ENCODE peak calls at places on chromosomes 16 and 17, in five cellular contexts. U, L, T, K and B are unnamed samples.

GRCh38 chr17:33049781-33050414 is 58.3 kb downstream of the SPACA3 start:
- DNase-seq in U (peak; percentile 60), L (peak; percentile 60), T (peak; percentile 32), K (peak; percentile 62), B (peak; percentile 44)

GRCh38 chr16:86565644-86566511 is 751 bp upstream of the FOXC2 start:
- DNase-seq in U (no peak), L (no peak), T (peak; percentile 74), K (peak; percentile 41), B (no peak)

GRCh38 chr17:38848939-38849563 is 4.5 kb downstream of the RPL23 start:
- DNase-seq in U (no peak), L (no peak), T (no peak), K (no peak), B (no peak)

GRCh38 chr17:63516910-63517824 is 6.0 kb upstream of the KCNH6 start:
- DNase-seq in U (peak; percentile 16), L (peak; percentile 33), T (no peak), K (no peak), B (peak; percentile 75)

GRCh38 chr17:61406871-61407210 is 7.2 kb downstream of the TBX2 start:
- DNase-seq in U (no peak), L (no peak), T (no peak), K (no peak), B (no peak)

GRCh38 chr17:59848778-59849177 is 44.0 kb downstream of the TUBD1 start:
- DNase-seq in U (peak; percentile 78), L (peak; percentile 97), T (no peak), K (no peak), B (no peak)

GRCh38 chr17:82230627-82231311 is 1.9 kb downstream of the SLC16A3 start:
- DNase-seq in U (peak; percentile 75), L (peak; percentile 91), T (peak; percentile 75), K (peak; percentile 88), B (peak; percentile 30)

GRCh38 chr16:11514283-11514682 is 72.4 kb downstream of the LITAF start:
- DNase-seq in U (no peak), L (no peak), T (no peak), K (no peak), B (no peak)

GRCh38 chr17:81422776-81423697 is 27.8 kb downstream of the BAHCC1 start:
- DNase-seq in U (peak; percentile 96), L (peak; percentile 95), T (peak; percentile 93), K (peak; percentile 50), B (peak; percentile 87)

GRCh38 chr17:330993-331701 is 21.5 kb downstream of the RPH3AL start:
- DNase-seq in U (no peak), L (peak; percentile 19), T (no peak), K (no peak), B (no peak)

GRCh38 chr17:46194393-46195216 is 1.4 kb upstream of the KANSL1 start:
- DNase-seq in U (peak; percentile 61), L (peak; percentile 74), T (peak; percentile 81), K (peak; percentile 62), B (peak; percentile 42)

GRCh38 chr16:57616871-57617270 is 11.6 kb upstream of the ADGRG1 start:
- DNase-seq in U (no peak), L (no peak), T (no peak), K (no peak), B (no peak)

GRCh38 chr16:86865866-86866675 is 287.7 kb downstream of the FOXL1 start:
- DNase-seq in U (no peak), L (peak; percentile 52), T (peak; percentile 40), K (peak; percentile 68), B (no peak)

GRCh38 chr16:61929801-61930200 is 106.4 kb downstream of the CDH8 start:
- DNase-seq in U (no peak), L (no peak), T (no peak), K (no peak), B (no peak)

GRCh38 chr16:19245326-19245925 is 40.1 kb upstream of the CLEC19A start:
- DNase-seq in U (no peak), L (no peak), T (no peak), K (no peak), B (no peak)

GRCh38 chr16:83685615-83686165 is 122.1 kb upstream of the HSBP1 start:
- DNase-seq in U (no peak), L (no peak), T (no peak), K (no peak), B (no peak)

GRCh38 chr16:630024-630814 is 566 bp upstream of the WFIKKN1 start:
- DNase-seq in U (no peak), L (no peak), T (no peak), K (no peak), B (no peak)

GRCh38 chr17:43042025-43042424 is 17.0 kb downstream of the RND2 start:
- DNase-seq in U (no peak), L (no peak), T (no peak), K (no peak), B (no peak)

GRCh38 chr16:64317601-64318000 is 804.3 kb downstream of the CDH11 start:
- DNase-seq in U (no peak), L (no peak), T (no peak), K (no peak), B (no peak)

GRCh38 chr16:76913046-76913445 is 277.9 kb upstream of the MON1B start:
- DNase-seq in U (peak; percentile 22), L (peak; percentile 2), T (no peak), K (no peak), B (no peak)

GRCh38 chr16:84737658-84738057 is 37.9 kb downstream of the USP10 start:
- DNase-seq in U (no peak), L (no peak), T (no peak), K (no peak), B (no peak)

GRCh38 chr16:15518412-15519351 is 84.3 kb downstream of the BMERB1 start:
- DNase-seq in U (peak; percentile 99), L (peak; percentile 48), T (peak; percentile 85), K (no peak), B (no peak)

GRCh38 chr16:1759511-1759910 is 11.8 kb downstream of the NME3 start:
- DNase-seq in U (no peak), L (no peak), T (no peak), K (no peak), B (no peak)

GRCh38 chr16:8703693-8704092 is 29.3 kb downstream of the ABAT start:
- DNase-seq in U (no peak), L (no peak), T (no peak), K (no peak), B (no peak)

GRCh38 chr17:45370949-45371413 is 54.2 kb upstream of the MAP3K14 start:
- DNase-seq in U (no peak), L (peak; percentile 20), T (no peak), K (no peak), B (peak; percentile 61)

GRCh38 chr17:64736804-64737492 is 74.8 kb upstream of the SMURF2 start:
- DNase-seq in U (peak; percentile 70), L (peak; percentile 62), T (peak; percentile 75), K (no peak), B (peak; percentile 49)

GRCh38 chr17:41812176-41813038 is at the start of gene FKBP10:
- DNase-seq in U (peak; percentile 87), L (peak; percentile 92), T (peak; percentile 79), K (peak; percentile 97), B (peak; percentile 47)

GRCh38 chr16:7423436-7423941 is 90.8 kb downstream of the RBFOX1 start:
- DNase-seq in U (no peak), L (no peak), T (no peak), K (peak; percentile 10), B (no peak)

DNA sequence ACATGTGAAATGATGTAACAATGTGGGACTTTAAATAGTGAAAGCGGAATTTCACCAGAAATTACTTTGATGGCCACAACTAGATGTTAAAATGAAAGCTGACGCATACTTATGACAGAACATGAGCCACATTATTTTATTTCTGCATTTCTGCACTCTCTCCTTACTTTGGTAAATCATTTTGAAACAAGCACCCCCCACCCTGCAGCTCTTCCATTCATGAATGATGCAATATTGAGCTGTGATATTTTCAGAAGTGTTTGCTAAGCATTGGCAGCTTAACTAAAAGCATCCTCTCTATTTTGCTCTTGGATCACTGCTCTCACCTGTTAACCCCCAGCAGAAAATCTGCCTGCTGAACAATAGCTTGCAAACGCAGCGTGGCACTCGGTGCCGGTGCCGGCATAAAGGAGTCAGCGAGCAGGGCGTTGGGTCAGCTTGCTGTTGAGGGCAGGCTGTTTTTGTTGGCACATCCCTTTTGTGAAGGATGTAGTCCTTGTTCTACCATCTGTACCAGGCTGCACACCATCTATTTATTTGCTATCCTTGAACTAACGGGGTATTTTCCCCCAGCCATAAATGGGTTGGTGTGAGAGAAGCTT is 30.9 kb upstream of the CBLN1 start:
- DNase-seq in U (no peak), L (no peak), T (no peak), K (no peak), B (no peak)
- H3K4me3 ChIP-seq in U (no peak overlapping the region), L (no peak overlapping the region), T (no peak overlapping the region), K (no peak overlapping the region), B (no peak overlapping the region)

GRCh38 chr16:78892925-78893324 is 707.6 kb downstream of the MAF start:
- DNase-seq in U (no peak), L (no peak), T (no peak), K (no peak), B (no peak)

GRCh38 chr16:78893340-78893739 is 707.2 kb downstream of the MAF start:
- DNase-seq in U (no peak), L (no peak), T (no peak), K (no peak), B (peak; percentile 26)

GRCh38 chr16:78895661-78896060 is 704.9 kb downstream of the MAF start:
- DNase-seq in U (no peak), L (no peak), T (no peak), K (no peak), B (no peak)

GRCh38 chr16:78896280-78896679 is 704.3 kb downstream of the MAF start:
- DNase-seq in U (no peak), L (no peak), T (no peak), K (no peak), B (no peak)

GRCh38 chr16:78894872-78895271 is 705.7 kb downstream of the MAF start:
- DNase-seq in U (no peak), L (no peak), T (no peak), K (no peak), B (no peak)
- H3K4me3 ChIP-seq in U (no peak overlapping the region), L (no peak overlapping the region), T (no peak overlapping the region), K (no peak overlapping the region), B (no peak overlapping the region)

DNA sequence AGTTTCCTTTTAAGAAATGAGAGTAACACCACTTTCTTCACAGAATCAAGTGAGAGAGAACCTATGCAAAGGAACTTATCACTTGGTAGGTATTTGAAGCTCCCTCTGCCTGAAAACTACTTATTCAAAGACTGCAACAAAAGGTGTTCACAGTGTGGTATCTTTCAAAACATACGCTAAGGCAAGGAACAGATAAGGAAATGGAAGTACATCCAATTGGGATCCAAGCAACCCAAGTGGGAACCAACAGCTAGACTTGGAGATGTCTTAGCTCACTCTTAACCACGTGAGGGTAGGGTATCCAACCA is 431 bp upstream of the PPM1E start:
- DNase-seq in U (peak; percentile 19), L (no peak), T (no peak), K (no peak), B (no peak)
- H3K4me3 ChIP-seq in U (peak overlapping the region; percentile 70), L (peak overlapping the region; percentile 64), T (peak overlapping the region; percentile 65), K (no peak overlapping the region), B (peak overlapping the region; percentile 51)

GRCh38 chr16:3164121-3164991 is 23.6 kb upstream of the OR1F1 start:
- DNase-seq in U (no peak), L (no peak), T (no peak), K (no peak), B (no peak)

GRCh38 chr16:3168706-3169105 is 19.3 kb upstream of the OR1F1 start:
- DNase-seq in U (no peak), L (no peak), T (no peak), K (no peak), B (peak; percentile 38)

GRCh38 chr16:3161235-3162018 is 26.6 kb upstream of the OR1F1 start:
- DNase-seq in U (no peak), L (no peak), T (no peak), K (no peak), B (no peak)

GRCh38 chr16:3166505-3166886 is 21.5 kb upstream of the OR1F1 start:
- DNase-seq in U (no peak), L (no peak), T (no peak), K (no peak), B (no peak)

GRCh38 chr16:3165111-3165822 is 22.7 kb upstream of the OR1F1 start:
- DNase-seq in U (no peak), L (no peak), T (no peak), K (no peak), B (no peak)
- H3K4me3 ChIP-seq in U (no peak overlapping the region), L (no peak overlapping the region), T (no peak overlapping the region), K (no peak overlapping the region), B (no peak overlapping the region)